ENCODE peak calls at places on chromosomes 13 and 19, in ten cellular contexts. F, I, Q, W, A, X, P, G, Z and D are unnamed samples.

GRCh38 chr19:6062274-6062673 is 48.0 kb downstream of the RFX2 start:
- ATAC-seq in F (peak; percentile 36), I (no peak), Q (no peak), W (no peak), A (no peak), X (no peak), P (peak; percentile 31), G (no peak), Z (no peak), D (no peak)

GRCh38 chr13:50419466-50419865 is 404.2 kb downstream of the KCNRG start:
- ATAC-seq in F (no peak), I (peak; percentile 62), Q (no peak), W (no peak), A (no peak), X (no peak), P (no peak), G (no peak), Z (peak; percentile 60), D (no peak)

GRCh38 chr19:39182174-39182505 is 14.6 kb upstream of the NCCRP1 start:
- ATAC-seq in F (no peak), I (no peak), Q (no peak), W (no peak), A (no peak), X (peak; percentile 8), P (peak; percentile 41), G (peak; percentile 6), Z (no peak), D (no peak)

GRCh38 chr19:19900124-19900523 is 622 bp upstream of the ZNF93 start:
- ATAC-seq in F (no peak), I (no peak), Q (no peak), W (peak; percentile 21), A (peak; percentile 19), X (peak; percentile 51), P (peak; percentile 49), G (no peak), Z (no peak), D (no peak)

GRCh38 chr19:46716672-46717033 is 261 bp downstream of the PRKD2 start:
- ATAC-seq in F (no peak), I (no peak), Q (peak; percentile 1), W (no peak), A (no peak), X (no peak), P (peak; percentile 0), G (peak; percentile 8), Z (peak; percentile 14), D (no peak)

GRCh38 chr19:40342644-40343311 is 5.4 kb downstream of the C19orf47 start:
- ATAC-seq in F (peak; percentile 50), I (no peak), Q (no peak), W (peak; percentile 26), A (no peak), X (no peak), P (no peak), G (no peak), Z (no peak), D (no peak)

GRCh38 chr19:13069415-13070369 is 33.0 kb downstream of the LYL1 start:
- ATAC-seq in F (no peak), I (no peak), Q (peak; percentile 59), W (peak; percentile 86), A (peak; percentile 22), X (peak; percentile 23), P (no peak), G (peak; percentile 72), Z (peak; percentile 13), D (no peak)

GRCh38 chr13:30997697-30998547 is 65.5 kb downstream of the TEX26 start:
- ATAC-seq in F (no peak), I (no peak), Q (no peak), W (no peak), A (no peak), X (no peak), P (no peak), G (no peak), Z (no peak), D (no peak)

GRCh38 chr13:73622375-73622774 is 511.8 kb downstream of the KLF12 start:
- ATAC-seq in F (peak; percentile 49), I (no peak), Q (no peak), W (no peak), A (no peak), X (no peak), P (no peak), G (no peak), Z (no peak), D (no peak)

GRCh38 chr13:73623281-73623680 is 510.9 kb downstream of the KLF12 start:
- ATAC-seq in F (no peak), I (no peak), Q (no peak), W (no peak), A (no peak), X (no peak), P (no peak), G (no peak), Z (no peak), D (no peak)

DNA sequence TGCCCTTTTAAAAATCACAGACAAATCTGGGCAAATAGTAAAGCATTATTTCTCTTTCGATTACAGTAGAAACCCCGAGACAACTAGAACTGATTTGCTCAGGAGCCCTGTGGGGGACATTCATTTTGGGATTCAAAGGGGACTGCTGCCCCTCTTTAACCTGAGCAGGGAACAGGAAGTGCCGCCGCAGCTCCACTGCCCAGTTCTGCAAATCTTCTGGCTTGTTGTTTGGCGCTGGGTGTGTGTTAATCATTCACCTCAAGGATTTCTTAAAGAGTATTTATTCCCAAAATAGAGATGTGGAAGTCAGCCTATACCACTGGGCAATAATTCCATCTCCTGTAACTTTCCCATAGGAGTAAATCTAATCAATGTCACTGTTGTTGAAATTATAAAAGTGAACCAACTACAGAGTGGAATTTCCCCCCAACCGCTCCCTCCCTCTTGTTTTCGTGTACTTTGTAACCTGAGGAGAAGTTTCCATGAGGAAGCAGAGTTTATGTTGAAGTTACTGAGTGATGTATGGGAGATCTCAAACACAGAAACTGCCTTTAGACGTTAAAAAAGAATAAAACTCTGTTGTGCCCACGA is 515.8 kb downstream of the KLF12 start:
- ATAC-seq in F (no peak), I (no peak), Q (no peak), W (no peak), A (peak; percentile 70), X (peak; percentile 74), P (no peak), G (peak; percentile 79), Z (peak; percentile 33), D (no peak)
- H3K27ac ChIP-seq in F (no peak overlapping the region), I (no peak overlapping the region), Q (no peak overlapping the region), W (no peak overlapping the region), A (peak overlapping the region; percentile 63), X (no peak overlapping the region), P (no peak overlapping the region), G (peak overlapping the region; percentile 68), Z (no peak overlapping the region), D (no peak overlapping the region)

GRCh38 chr13:107568181-107568580 is 647.2 kb downstream of the LIG4 start:
- ATAC-seq in F (no peak), I (no peak), Q (no peak), W (no peak), A (no peak), X (no peak), P (no peak), G (no peak), Z (no peak), D (no peak)

GRCh38 chr13:107563099-107563925 is 652.0 kb downstream of the LIG4 start:
- ATAC-seq in F (peak; percentile 78), I (no peak), Q (no peak), W (no peak), A (no peak), X (peak; percentile 97), P (no peak), G (no peak), Z (no peak), D (no peak)

DNA sequence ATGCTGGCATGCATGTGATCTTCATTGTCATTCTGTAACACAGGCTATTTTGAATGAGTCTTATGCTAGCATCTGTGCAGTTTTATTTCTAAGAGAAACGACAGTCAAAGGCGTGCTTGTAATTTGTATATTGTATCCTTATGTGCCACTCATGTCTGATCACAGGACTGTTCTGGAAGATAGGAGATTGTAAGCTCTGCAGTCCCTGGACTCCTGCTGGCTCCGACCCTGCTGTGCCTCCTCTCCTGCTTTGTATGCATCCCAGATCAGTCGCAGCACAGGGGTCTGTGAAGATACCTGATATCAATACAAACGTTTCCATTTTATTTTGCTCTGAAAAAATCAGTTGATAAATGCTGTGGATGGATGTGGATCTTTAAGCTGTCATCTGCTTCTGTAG is 653.1 kb downstream of the LIG4 start:
- ATAC-seq in F (no peak), I (no peak), Q (no peak), W (no peak), A (no peak), X (no peak), P (no peak), G (no peak), Z (no peak), D (no peak)
- TF ChIP-seq POLR2A in F (no peak), I (no peak), Q (no peak), W (no peak), A (no peak), X (no peak), P (no peak), G (no peak), Z (no peak), D (no peak)

GRCh38 chr13:23579886-23580706 is 9.9 kb downstream of the TNFRSF19 start:
- ATAC-seq in F (no peak), I (no peak), Q (no peak), W (no peak), A (no peak), X (no peak), P (no peak), G (no peak), Z (no peak), D (no peak)

GRCh38 chr13:23578411-23579071 is 8.3 kb downstream of the TNFRSF19 start:
- ATAC-seq in F (peak; percentile 81), I (peak; percentile 61), Q (peak; percentile 85), W (peak; percentile 94), A (peak; percentile 78), X (peak; percentile 77), P (peak; percentile 89), G (peak; percentile 89), Z (peak; percentile 86), D (peak; percentile 77)

GRCh38 chr13:23583491-23583890 is 13.3 kb downstream of the TNFRSF19 start:
- ATAC-seq in F (no peak), I (no peak), Q (no peak), W (no peak), A (no peak), X (no peak), P (no peak), G (no peak), Z (no peak), D (no peak)

GRCh38 chr13:23575632-23576031 is 5.4 kb downstream of the TNFRSF19 start:
- ATAC-seq in F (no peak), I (no peak), Q (no peak), W (no peak), A (no peak), X (no peak), P (no peak), G (no peak), Z (no peak), D (no peak)

DNA sequence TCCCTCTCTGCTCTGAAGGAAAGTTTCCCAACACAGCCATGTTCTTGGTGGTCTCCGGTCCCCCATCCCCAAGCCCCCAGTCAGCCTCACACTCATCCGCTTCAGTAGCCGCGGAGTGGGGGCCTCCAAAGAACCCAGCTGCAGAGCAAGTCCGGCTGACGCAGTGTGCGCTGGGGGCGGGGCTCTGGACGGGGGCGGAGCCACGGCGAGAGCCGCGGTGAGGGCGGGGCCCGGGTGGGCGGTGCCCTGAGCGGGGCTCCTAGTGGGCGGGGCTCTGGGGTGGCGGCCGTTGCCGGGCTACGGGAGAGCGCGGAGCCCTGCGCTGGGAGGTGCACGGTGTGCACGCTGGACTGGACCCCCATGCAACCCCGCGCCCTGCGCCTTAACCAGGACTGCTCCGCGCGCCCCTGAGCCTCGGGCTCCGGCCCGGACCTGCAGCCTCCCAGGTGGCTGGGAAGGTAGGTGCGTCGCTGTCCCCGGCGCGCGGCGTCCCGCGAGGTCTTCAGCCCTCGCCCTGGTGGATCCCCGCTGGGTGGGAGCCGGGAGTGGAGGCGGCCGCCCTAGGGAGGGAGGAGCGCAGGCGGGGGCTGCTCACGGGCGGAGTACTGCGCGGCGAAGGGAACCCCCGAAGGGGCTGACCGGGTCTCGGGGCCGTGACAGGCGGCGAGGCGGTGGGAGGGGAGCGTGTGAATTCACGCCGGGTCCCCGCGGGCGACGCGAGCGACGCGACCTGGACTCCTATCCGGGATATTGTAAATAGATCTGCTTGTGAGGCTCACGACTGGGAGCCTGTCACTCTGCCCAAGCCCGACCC is 9.1 kb downstream of the TNFRSF19 start:
- ATAC-seq in F (peak; percentile 100), I (peak; percentile 99), Q (peak; percentile 96), W (peak; percentile 100), A (peak; percentile 96), X (peak; percentile 96), P (peak; percentile 100), G (peak; percentile 97), Z (peak; percentile 93), D (peak; percentile 97)
- H3K27ac ChIP-seq in F (no peak overlapping the region), I (peak overlapping the region; percentile 90), Q (peak overlapping the region; percentile 69), W (no peak overlapping the region), A (peak overlapping the region; percentile 89), X (peak overlapping the region; percentile 77), P (peak overlapping the region; percentile 89), G (peak overlapping the region; percentile 87), Z (peak overlapping the region; percentile 84), D (peak overlapping the region; percentile 95)

GRCh38 chr19:57708641-57709354 is at the start of gene ZNF154:
- ATAC-seq in F (peak; percentile 87), I (peak; percentile 40), Q (no peak), W (no peak), A (peak; percentile 85), X (no peak), P (peak; percentile 26), G (no peak), Z (peak; percentile 86), D (peak; percentile 79)
- TF ChIP-seq POLR2A in F (no peak), I (no peak), Q (no peak), W (no peak), A (no peak), X (no peak), P (no peak), G (no peak), Z (peak; percentile 31), D (no peak)